ENCODE peak calls at places on chromosomes 1 and 21, in nine cellular contexts. One of them, this sample, is unnamed.

GRCh38 chr1:56081151-56081550 is 498.2 kb downstream of the PLPP3 start:
- DNase-seq in mucosa of descending colon: no peak
- DNase-seq in fibroblast of mammary gland: peak; percentile 96
- DNase-seq in epithelial cell of proximal tubule: no peak
- DNase-seq in dorsolateral prefrontal cortex: no peak
- DNase-seq in bronchial epithelial cell: peak; percentile 18
- DNase-seq in K562: no peak
- DNase-seq in HFF-Myc: no peak
- DNase-seq in WERI-Rb-1: no peak
- DNase-seq in this sample: peak; percentile 2

GRCh38 chr1:111967886-111968285 is 21.6 kb downstream of the KCND3 start:
- DNase-seq in mucosa of descending colon: no peak
- DNase-seq in fibroblast of mammary gland: no peak
- DNase-seq in epithelial cell of proximal tubule: no peak
- DNase-seq in dorsolateral prefrontal cortex: no peak
- DNase-seq in bronchial epithelial cell: no peak
- DNase-seq in K562: no peak
- DNase-seq in HFF-Myc: no peak
- DNase-seq in WERI-Rb-1: no peak
- DNase-seq in this sample: no peak

GRCh38 chr1:28737245-28738137 is 751 bp downstream of the YTHDF2 start:
- DNase-seq in mucosa of descending colon: peak; percentile 66
- DNase-seq in fibroblast of mammary gland: peak; percentile 47
- DNase-seq in epithelial cell of proximal tubule: peak; percentile 32
- DNase-seq in dorsolateral prefrontal cortex: no peak
- DNase-seq in bronchial epithelial cell: peak; percentile 40
- DNase-seq in K562: peak; percentile 68
- DNase-seq in HFF-Myc: no peak
- DNase-seq in WERI-Rb-1: peak; percentile 66
- DNase-seq in this sample: peak; percentile 45

GRCh38 chr1:112938188-112938587 is 17.8 kb downstream of the SLC16A1 start:
- DNase-seq in mucosa of descending colon: no peak
- DNase-seq in fibroblast of mammary gland: peak; percentile 11
- DNase-seq in epithelial cell of proximal tubule: no peak
- DNase-seq in dorsolateral prefrontal cortex: no peak
- DNase-seq in bronchial epithelial cell: peak; percentile 9
- DNase-seq in K562: no peak
- DNase-seq in HFF-Myc: no peak
- DNase-seq in WERI-Rb-1: no peak
- DNase-seq in this sample: no peak

GRCh38 chr1:116286541-116286971 is 86.5 kb upstream of the ATP1A1 start:
- DNase-seq in mucosa of descending colon: no peak
- DNase-seq in fibroblast of mammary gland: peak; percentile 68
- DNase-seq in epithelial cell of proximal tubule: no peak
- DNase-seq in dorsolateral prefrontal cortex: no peak
- DNase-seq in bronchial epithelial cell: peak; percentile 13
- DNase-seq in K562: no peak
- DNase-seq in HFF-Myc: peak; percentile 92
- DNase-seq in WERI-Rb-1: peak; percentile 54
- DNase-seq in this sample: peak; percentile 21

GRCh38 chr1:117605164-117605810 is 561 bp upstream of the TENT5C start:
- DNase-seq in mucosa of descending colon: peak; percentile 84
- DNase-seq in fibroblast of mammary gland: no peak
- DNase-seq in epithelial cell of proximal tubule: no peak
- DNase-seq in dorsolateral prefrontal cortex: no peak
- DNase-seq in bronchial epithelial cell: no peak
- DNase-seq in K562: no peak
- DNase-seq in HFF-Myc: no peak
- DNase-seq in WERI-Rb-1: no peak
- DNase-seq in this sample: peak; percentile 6

GRCh38 chr1:225554216-225554812 is 98.6 kb downstream of the ENAH start:
- DNase-seq in mucosa of descending colon: no peak
- DNase-seq in fibroblast of mammary gland: peak; percentile 52
- DNase-seq in epithelial cell of proximal tubule: no peak
- DNase-seq in dorsolateral prefrontal cortex: no peak
- DNase-seq in bronchial epithelial cell: peak; percentile 27
- DNase-seq in K562: peak; percentile 28
- DNase-seq in HFF-Myc: no peak
- DNase-seq in WERI-Rb-1: no peak
- DNase-seq in this sample: peak; percentile 23

GRCh38 chr1:206705187-206705586 is 20.5 kb downstream of the MAPKAPK2 start:
- DNase-seq in mucosa of descending colon: no peak
- DNase-seq in fibroblast of mammary gland: peak; percentile 90
- DNase-seq in epithelial cell of proximal tubule: no peak
- DNase-seq in dorsolateral prefrontal cortex: peak; percentile 57
- DNase-seq in bronchial epithelial cell: peak; percentile 61
- DNase-seq in K562: no peak
- DNase-seq in HFF-Myc: no peak
- DNase-seq in WERI-Rb-1: peak; percentile 97
- DNase-seq in this sample: peak; percentile 74

GRCh38 chr1:183209533-183210158 is 23.6 kb downstream of the LAMC2 start:
- DNase-seq in mucosa of descending colon: no peak
- DNase-seq in fibroblast of mammary gland: peak; percentile 93
- DNase-seq in epithelial cell of proximal tubule: peak; percentile 77
- DNase-seq in dorsolateral prefrontal cortex: no peak
- DNase-seq in bronchial epithelial cell: peak; percentile 89
- DNase-seq in K562: no peak
- DNase-seq in HFF-Myc: peak; percentile 62
- DNase-seq in WERI-Rb-1: no peak
- DNase-seq in this sample: peak; percentile 88

GRCh38 chr1:151853411-151853930 is at the start of gene THEM5:
- DNase-seq in mucosa of descending colon: no peak
- DNase-seq in fibroblast of mammary gland: no peak
- DNase-seq in epithelial cell of proximal tubule: no peak
- DNase-seq in dorsolateral prefrontal cortex: no peak
- DNase-seq in bronchial epithelial cell: no peak
- DNase-seq in K562: no peak
- DNase-seq in HFF-Myc: no peak
- DNase-seq in WERI-Rb-1: no peak
- DNase-seq in this sample: peak; percentile 56

GRCh38 chr1:248807067-248807737 is 18.5 kb downstream of the SH3BP5L start:
- DNase-seq in mucosa of descending colon: peak; percentile 69
- DNase-seq in fibroblast of mammary gland: peak; percentile 48
- DNase-seq in epithelial cell of proximal tubule: no peak
- DNase-seq in dorsolateral prefrontal cortex: peak; percentile 77
- DNase-seq in bronchial epithelial cell: peak; percentile 25
- DNase-seq in K562: peak; percentile 77
- DNase-seq in HFF-Myc: no peak
- DNase-seq in WERI-Rb-1: peak; percentile 70
- DNase-seq in this sample: peak; percentile 42

GRCh38 chr1:162538815-162539431 is 22.6 kb upstream of the UAP1 start:
- DNase-seq in mucosa of descending colon: no peak
- DNase-seq in fibroblast of mammary gland: peak; percentile 84
- DNase-seq in epithelial cell of proximal tubule: no peak
- DNase-seq in dorsolateral prefrontal cortex: no peak
- DNase-seq in bronchial epithelial cell: peak; percentile 98
- DNase-seq in K562: no peak
- DNase-seq in HFF-Myc: peak; percentile 64
- DNase-seq in WERI-Rb-1: no peak
- DNase-seq in this sample: peak; percentile 88

GRCh38 chr1:54487571-54488050 is 60.4 kb upstream of the ACOT11 start:
- DNase-seq in mucosa of descending colon: no peak
- DNase-seq in fibroblast of mammary gland: no peak
- DNase-seq in epithelial cell of proximal tubule: no peak
- DNase-seq in dorsolateral prefrontal cortex: peak; percentile 68
- DNase-seq in bronchial epithelial cell: no peak
- DNase-seq in K562: no peak
- DNase-seq in HFF-Myc: no peak
- DNase-seq in WERI-Rb-1: no peak
- DNase-seq in this sample: no peak

GRCh38 chr1:178486100-178487069 is 10.4 kb downstream of the CLEC20A start:
- DNase-seq in mucosa of descending colon: no peak
- DNase-seq in fibroblast of mammary gland: no peak
- DNase-seq in epithelial cell of proximal tubule: no peak
- DNase-seq in dorsolateral prefrontal cortex: no peak
- DNase-seq in bronchial epithelial cell: no peak
- DNase-seq in K562: no peak
- DNase-seq in HFF-Myc: no peak
- DNase-seq in WERI-Rb-1: no peak
- DNase-seq in this sample: no peak

DNA sequence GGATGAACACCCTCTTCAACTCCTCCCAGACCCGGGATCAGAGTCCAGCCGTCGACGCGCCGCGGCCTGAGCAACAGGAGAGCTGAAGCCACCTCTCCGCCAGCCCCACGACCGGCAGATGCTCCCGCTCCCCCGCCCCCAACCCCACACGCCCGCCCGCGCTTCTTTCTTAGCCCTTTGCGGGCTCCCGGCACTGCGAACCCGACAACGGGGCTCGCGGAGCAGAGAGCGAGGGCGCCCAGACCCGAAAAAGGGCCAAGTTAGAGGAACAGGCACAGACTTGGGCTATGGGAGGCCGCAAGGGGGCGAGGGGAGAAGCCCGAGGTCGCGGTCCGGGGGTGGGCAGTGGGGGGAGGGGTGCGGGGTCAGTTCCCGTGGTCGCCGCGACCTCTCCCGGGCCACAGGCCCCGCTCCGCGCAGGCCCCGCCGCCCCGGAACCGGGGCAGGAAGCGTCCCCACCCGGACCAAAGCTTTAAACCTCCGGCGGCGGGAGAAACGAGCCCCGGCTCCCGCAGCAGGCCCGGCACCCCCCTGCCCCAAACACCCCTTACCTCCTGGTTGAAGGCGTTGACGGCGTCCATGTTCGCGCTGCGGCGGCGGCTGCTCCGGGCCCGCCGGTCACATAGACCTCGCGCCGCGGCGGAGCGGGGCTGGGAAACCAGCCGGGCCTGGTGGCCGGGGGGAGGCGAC is 661 bp downstream of the SCAF4 start:
- DNase-seq in mucosa of descending colon: peak; percentile 85
- DNase-seq in fibroblast of mammary gland: peak; percentile 34
- DNase-seq in epithelial cell of proximal tubule: no peak
- DNase-seq in dorsolateral prefrontal cortex: no peak
- DNase-seq in bronchial epithelial cell: no peak
- DNase-seq in K562: peak; percentile 79
- DNase-seq in HFF-Myc: no peak
- DNase-seq in WERI-Rb-1: peak; percentile 74
- DNase-seq in this sample: no peak
- TF ChIP-seq CTCF in mucosa of descending colon: no peak
- TF ChIP-seq CTCF in fibroblast of mammary gland: peak; percentile 1
- TF ChIP-seq CTCF in epithelial cell of proximal tubule: no peak
- TF ChIP-seq CTCF in dorsolateral prefrontal cortex: no peak
- TF ChIP-seq CTCF in bronchial epithelial cell: no peak
- TF ChIP-seq CTCF in K562: peak; percentile 21
- TF ChIP-seq CTCF in HFF-Myc: peak; percentile 1
- TF ChIP-seq CTCF in WERI-Rb-1: peak; percentile 20
- TF ChIP-seq CTCF in this sample: no peak

GRCh38 chr1:189899686-189900495 is 577.8 kb downstream of the BRINP3 start:
- DNase-seq in mucosa of descending colon: no peak
- DNase-seq in fibroblast of mammary gland: no peak
- DNase-seq in epithelial cell of proximal tubule: no peak
- DNase-seq in dorsolateral prefrontal cortex: no peak
- DNase-seq in bronchial epithelial cell: no peak
- DNase-seq in K562: no peak
- DNase-seq in HFF-Myc: no peak
- DNase-seq in WERI-Rb-1: no peak
- DNase-seq in this sample: no peak
- H3K4me3 ChIP-seq in mucosa of descending colon: no peak overlapping the region
- H3K4me3 ChIP-seq in fibroblast of mammary gland: no peak overlapping the region
- H3K4me3 ChIP-seq in epithelial cell of proximal tubule: no peak overlapping the region
- H3K4me3 ChIP-seq in dorsolateral prefrontal cortex: no peak overlapping the region
- H3K4me3 ChIP-seq in bronchial epithelial cell: no peak overlapping the region
- H3K4me3 ChIP-seq in K562: no peak overlapping the region
- H3K4me3 ChIP-seq in HFF-Myc: no peak overlapping the region
- H3K4me3 ChIP-seq in WERI-Rb-1: no peak overlapping the region
- H3K4me3 ChIP-seq in this sample: no peak overlapping the region

GRCh38 chr1:161364332-161364731 is 3.3 kb downstream of the CFAP126 start:
- DNase-seq in mucosa of descending colon: no peak
- DNase-seq in fibroblast of mammary gland: no peak
- DNase-seq in epithelial cell of proximal tubule: no peak
- DNase-seq in dorsolateral prefrontal cortex: no peak
- DNase-seq in bronchial epithelial cell: no peak
- DNase-seq in K562: no peak
- DNase-seq in HFF-Myc: no peak
- DNase-seq in WERI-Rb-1: no peak
- DNase-seq in this sample: no peak

GRCh38 chr1:161365207-161365606 is 2.5 kb downstream of the CFAP126 start:
- DNase-seq in mucosa of descending colon: no peak
- DNase-seq in fibroblast of mammary gland: no peak
- DNase-seq in epithelial cell of proximal tubule: no peak
- DNase-seq in dorsolateral prefrontal cortex: no peak
- DNase-seq in bronchial epithelial cell: no peak
- DNase-seq in K562: peak; percentile 20
- DNase-seq in HFF-Myc: no peak
- DNase-seq in WERI-Rb-1: no peak
- DNase-seq in this sample: no peak

GRCh38 chr1:161373442-161373841 is 5.8 kb upstream of the CFAP126 start:
- DNase-seq in mucosa of descending colon: no peak
- DNase-seq in fibroblast of mammary gland: no peak
- DNase-seq in epithelial cell of proximal tubule: no peak
- DNase-seq in dorsolateral prefrontal cortex: no peak
- DNase-seq in bronchial epithelial cell: no peak
- DNase-seq in K562: no peak
- DNase-seq in HFF-Myc: no peak
- DNase-seq in WERI-Rb-1: no peak
- DNase-seq in this sample: no peak

DNA sequence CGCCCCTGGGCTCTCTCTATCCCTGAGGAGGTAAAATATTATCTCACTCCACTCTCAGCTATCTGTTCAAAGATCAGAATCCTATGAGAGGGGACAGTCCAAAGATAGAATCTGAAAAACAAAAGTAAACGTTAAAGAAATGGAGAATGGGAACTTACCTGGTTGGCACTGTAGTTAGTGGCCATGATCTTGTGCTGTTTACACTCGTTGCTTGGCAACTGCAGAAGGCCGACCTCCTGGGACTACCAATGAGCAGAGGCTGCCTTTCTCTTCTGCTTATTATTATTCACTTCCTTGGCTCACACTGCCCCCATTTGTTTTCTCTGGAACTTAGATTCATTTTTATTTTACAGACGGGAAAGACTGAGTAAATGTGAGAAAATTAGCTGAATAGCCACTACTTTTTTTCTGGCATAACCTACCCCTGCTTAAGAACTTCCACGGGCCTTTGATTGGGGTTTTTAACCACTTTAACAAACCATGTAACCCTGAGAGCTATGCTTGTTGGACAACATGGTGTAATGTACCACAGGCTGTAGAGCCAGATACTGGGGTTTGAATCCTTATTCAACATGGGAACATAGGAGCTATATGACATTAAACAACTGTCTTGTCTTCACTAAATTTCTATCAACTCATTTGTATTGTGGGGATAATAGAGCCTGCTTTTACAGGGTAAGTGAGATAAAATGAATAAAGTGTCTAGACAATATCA is at the start of gene CFAP126:
- DNase-seq in mucosa of descending colon: no peak
- DNase-seq in fibroblast of mammary gland: peak; percentile 82
- DNase-seq in epithelial cell of proximal tubule: peak; percentile 57
- DNase-seq in dorsolateral prefrontal cortex: peak; percentile 66
- DNase-seq in bronchial epithelial cell: peak; percentile 83
- DNase-seq in K562: peak; percentile 79
- DNase-seq in HFF-Myc: peak; percentile 32
- DNase-seq in WERI-Rb-1: peak; percentile 78
- DNase-seq in this sample: peak; percentile 75
- TF ChIP-seq CTCF in mucosa of descending colon: no peak
- TF ChIP-seq CTCF in fibroblast of mammary gland: peak; percentile 14
- TF ChIP-seq CTCF in epithelial cell of proximal tubule: peak; percentile 21
- TF ChIP-seq CTCF in dorsolateral prefrontal cortex: peak; percentile 31
- TF ChIP-seq CTCF in bronchial epithelial cell: no peak
- TF ChIP-seq CTCF in K562: peak; percentile 51
- TF ChIP-seq CTCF in HFF-Myc: no peak
- TF ChIP-seq CTCF in WERI-Rb-1: peak; percentile 5
- TF ChIP-seq CTCF in this sample: no peak

GRCh38 chr21:30924171-30924680 is 42.8 kb upstream of the KRTAP11-1 start:
- DNase-seq in mucosa of descending colon: no peak
- DNase-seq in fibroblast of mammary gland: no peak
- DNase-seq in epithelial cell of proximal tubule: no peak
- DNase-seq in dorsolateral prefrontal cortex: no peak
- DNase-seq in bronchial epithelial cell: no peak
- DNase-seq in K562: no peak
- DNase-seq in HFF-Myc: no peak
- DNase-seq in WERI-Rb-1: no peak
- DNase-seq in this sample: no peak

GRCh38 chr21:30921129-30921528 is 39.7 kb upstream of the KRTAP11-1 start:
- DNase-seq in mucosa of descending colon: no peak
- DNase-seq in fibroblast of mammary gland: no peak
- DNase-seq in epithelial cell of proximal tubule: no peak
- DNase-seq in dorsolateral prefrontal cortex: no peak
- DNase-seq in bronchial epithelial cell: no peak
- DNase-seq in K562: no peak
- DNase-seq in HFF-Myc: no peak
- DNase-seq in WERI-Rb-1: no peak
- DNase-seq in this sample: no peak
- H3K4me3 ChIP-seq in mucosa of descending colon: no peak overlapping the region
- H3K4me3 ChIP-seq in fibroblast of mammary gland: no peak overlapping the region
- H3K4me3 ChIP-seq in epithelial cell of proximal tubule: no peak overlapping the region
- H3K4me3 ChIP-seq in dorsolateral prefrontal cortex: no peak overlapping the region
- H3K4me3 ChIP-seq in bronchial epithelial cell: no peak overlapping the region
- H3K4me3 ChIP-seq in K562: no peak overlapping the region
- H3K4me3 ChIP-seq in HFF-Myc: no peak overlapping the region
- H3K4me3 ChIP-seq in WERI-Rb-1: no peak overlapping the region
- H3K4me3 ChIP-seq in this sample: no peak overlapping the region